ENCODE peak calls at places on chromosomes 1 and 21, in ten cellular contexts. V is kidney epithelial cell; D is type B pancreatic cell; M is foreskin melanocyte; K is GM20000; B is foreskin fibroblast; R is CD8-positive, alpha-beta T cell; L is WERI-Rb-1; W is fibroblast of mammary gland; S is CD4-positive, alpha-beta memory T cell. Z is an unnamed sample.
A peak's percentile ranks its signal among the peaks of the same experiment; 100 is the strongest.

GRCh38 chr1:35544976-35545375 is 12.2 kb downstream of the KIAA0319L start:
- DNase-seq in V (no peak), D (no peak), M (peak; percentile 66), K (peak; percentile 58), B (peak; percentile 48), R (no peak), L (peak; percentile 77), W (peak; percentile 56), S (peak; percentile 68), Z (peak; percentile 64)

GRCh38 chr21:44880762-44881585 is 7.5 kb upstream of the PTTG1IP start:
- DNase-seq in V (peak; percentile 74), D (no peak), M (peak; percentile 57), K (no peak), B (peak; percentile 42), R (no peak), L (no peak), W (peak; percentile 20), S (no peak), Z (no peak)

GRCh38 chr1:53332833-53333232 is 5.0 kb upstream of the LRP8 start:
- DNase-seq in V (no peak), D (no peak), M (no peak), K (no peak), B (no peak), R (no peak), L (no peak), W (no peak), S (no peak), Z (no peak)

GRCh38 chr1:11707621-11708276 is 16.2 kb downstream of the DRAXIN start:
- DNase-seq in V (no peak), D (no peak), M (no peak), K (no peak), B (no peak), R (no peak), L (peak; percentile 76), W (no peak), S (no peak), Z (peak; percentile 86)

GRCh38 chr1:232285138-232285537 is 344.8 kb downstream of the SIPA1L2 start:
- DNase-seq in V (no peak), D (no peak), M (no peak), K (no peak), B (no peak), R (no peak), L (no peak), W (no peak), S (no peak), Z (no peak)

GRCh38 chr1:194843077-194843476 is 1656.7 kb upstream of the B3GALT2 start:
- DNase-seq in V (no peak), D (no peak), M (no peak), K (no peak), B (no peak), R (no peak), L (no peak), W (no peak), S (no peak), Z (no peak)

GRCh38 chr1:12034381-12034801 is 15.1 kb downstream of the MIIP start:
- DNase-seq in V (no peak), D (no peak), M (no peak), K (no peak), B (no peak), R (no peak), L (no peak), W (peak; percentile 66), S (no peak), Z (no peak)

GRCh38 chr1:59498640-59499039 is 201.7 kb downstream of the FGGY start:
- DNase-seq in V (no peak), D (no peak), M (no peak), K (no peak), B (no peak), R (no peak), L (no peak), W (peak; percentile 75), S (no peak), Z (no peak)

GRCh38 chr1:17488977-17489739 is 49.7 kb upstream of the RCC2 start:
- DNase-seq in V (no peak), D (no peak), M (no peak), K (no peak), B (peak; percentile 24), R (no peak), L (no peak), W (peak; percentile 87), S (no peak), Z (no peak)

GRCh38 chr1:216563096-216563495 is 139.8 kb upstream of the USH2A start:
- DNase-seq in V (no peak), D (no peak), M (no peak), K (no peak), B (no peak), R (no peak), L (no peak), W (no peak), S (no peak), Z (no peak)

GRCh38 chr1:53367503-53368313 is 39.8 kb upstream of the LRP8 start:
- DNase-seq in V (no peak), D (peak; percentile 62), M (no peak), K (peak; percentile 90), B (no peak), R (peak; percentile 30), L (peak; percentile 4), W (no peak), S (peak; percentile 41), Z (peak; percentile 23)

GRCh38 chr1:223133824-223134435 is 9.1 kb downstream of the TLR5 start:
- DNase-seq in V (no peak), D (peak; percentile 92), M (no peak), K (peak; percentile 90), B (peak; percentile 70), R (peak; percentile 71), L (peak; percentile 67), W (peak; percentile 69), S (peak; percentile 73), Z (peak; percentile 97)

GRCh38 chr1:85339089-85339488 is 62.7 kb upstream of the BCL10 start:
- DNase-seq in V (no peak), D (no peak), M (no peak), K (no peak), B (no peak), R (no peak), L (no peak), W (peak; percentile 74), S (no peak), Z (no peak)

GRCh38 chr1:205313681-205314308 is 7.8 kb downstream of the NUAK2 start:
- DNase-seq in V (no peak), D (peak; percentile 77), M (no peak), K (peak; percentile 73), B (peak; percentile 62), R (peak; percentile 16), L (peak; percentile 93), W (peak; percentile 39), S (peak; percentile 18), Z (peak; percentile 55)

GRCh38 chr1:99327357-99327756 is 63.1 kb downstream of the PLPPR4 start:
- DNase-seq in V (no peak), D (no peak), M (no peak), K (no peak), B (no peak), R (no peak), L (no peak), W (no peak), S (no peak), Z (no peak)

GRCh38 chr1:208174200-208174599 is 70.0 kb downstream of the PLXNA2 start:
- DNase-seq in V (no peak), D (no peak), M (no peak), K (no peak), B (no peak), R (no peak), L (no peak), W (no peak), S (no peak), Z (no peak)

GRCh38 chr1:66769512-66770229 is 17.4 kb downstream of the DYNLT5 start:
- DNase-seq in V (no peak), D (no peak), M (no peak), K (no peak), B (no peak), R (no peak), L (no peak), W (no peak), S (peak; percentile 36), Z (no peak)

GRCh38 chr1:154819628-154820590 is 50.2 kb downstream of the KCNN3 start:
- DNase-seq in V (no peak), D (no peak), M (no peak), K (peak; percentile 45), B (no peak), R (no peak), L (peak; percentile 89), W (peak; percentile 6), S (no peak), Z (peak; percentile 62)

GRCh38 chr21:46124926-46125845 is 27.3 kb downstream of the COL6A2 start:
- DNase-seq in V (no peak), D (peak; percentile 66), M (no peak), K (no peak), B (no peak), R (no peak), L (peak; percentile 6), W (peak; percentile 45), S (no peak), Z (peak; percentile 29)

GRCh38 chr1:38570576-38570975 is 289.0 kb downstream of the RRAGC start:
- DNase-seq in V (no peak), D (no peak), M (no peak), K (no peak), B (no peak), R (no peak), L (no peak), W (no peak), S (no peak), Z (no peak)

GRCh38 chr1:211260161-211261107 is 1.3 kb downstream of the RCOR3 start:
- DNase-seq in V (no peak), D (peak; percentile 82), M (peak; percentile 66), K (peak; percentile 76), B (peak; percentile 49), R (peak; percentile 47), L (peak; percentile 85), W (peak; percentile 62), S (peak; percentile 66), Z (peak; percentile 86)

GRCh38 chr21:45308211-45309068 is 20.7 kb upstream of the POFUT2 start:
- DNase-seq in V (no peak), D (no peak), M (peak; percentile 76), K (no peak), B (no peak), R (no peak), L (no peak), W (peak; percentile 93), S (no peak), Z (no peak)

GRCh38 chr1:68623700-68624099 is 126.8 kb upstream of the DEPDC1 start:
- DNase-seq in V (peak; percentile 7), D (no peak), M (no peak), K (no peak), B (no peak), R (no peak), L (no peak), W (no peak), S (no peak), Z (no peak)